ENCODE peak calls at places on chromosomes 11 and 22, in five cellular contexts. T, H, V, L and J are unnamed samples. For H3K4me1, the result is how much of the 10 kb centered on the place peaks cover.

GRCh38 chr22:47406180-47406723 is 643.8 kb downstream of the TBC1D22A start:
- DNase-seq in T (no peak), V (no peak), H (no peak), L (no peak), J (no peak)

GRCh38 chr11:114158886-114159285 is 99.4 kb downstream of the ZBTB16 start:
- DNase-seq in V (no peak), T (no peak), L (no peak), H (no peak), J (peak)

GRCh38 chr11:13114566-13115465 is 105.7 kb downstream of the RASSF10 start:
- DNase-seq in H (no peak), T (peak), L (peak), V (no peak), J (no peak)

GRCh38 chr11:10694481-10695239 is 1.1 kb upstream of the IRAG1 start:
- DNase-seq in V (no peak), T (no peak), H (peak), L (no peak), J (no peak)

GRCh38 chr11:8531312-8531711 is 62.7 kb downstream of the STK33 start:
- DNase-seq in T (no peak), H (peak), V (no peak), L (peak), J (no peak)

GRCh38 chr22:23767303-23767672 is 484 bp downstream of the CHCHD10 start:
- DNase-seq in T (no peak), H (no peak), L (peak), V (no peak), J (peak)

GRCh38 chr11:41018224-41018623 is 441.2 kb downstream of the LRRC4C start:
- DNase-seq in L (no peak), V (no peak), T (no peak), H (no peak), J (no peak)

GRCh38 chr22:48240935-48241230 is 1478.4 kb downstream of the TBC1D22A start:
- DNase-seq in H (no peak), T (no peak), L (no peak), V (no peak), J (no peak)

GRCh38 chr11:78961938-78962701 is 387.5 kb upstream of the NARS2 start:
- DNase-seq in T (no peak), L (peak), H (peak), V (no peak), J (no peak)

GRCh38 chr11:41659990-41660389 is 200.5 kb upstream of the LRRC4C start:
- DNase-seq in H (no peak), T (no peak), L (no peak), V (peak), J (no peak)

GRCh38 chr11:31823372-31824371 is 12.6 kb upstream of the PAX6 start:
- DNase-seq in L (peak), V (no peak), H (no peak), T (no peak), J (no peak)

GRCh38 chr11:20529757-20530156 is 69.7 kb upstream of the SLC6A5 start:
- DNase-seq in V (no peak), T (no peak), L (no peak), H (no peak), J (no peak)

GRCh38 chr11:105612766-105613165 is 2.9 kb downstream of the GRIA4 start:
- DNase-seq in V (no peak), H (no peak), L (no peak), T (no peak), J (no peak)

GRCh38 chr11:76153609-76153949 is 52.7 kb downstream of the WNT11 start:
- DNase-seq in H (no peak), L (no peak), V (no peak), T (no peak), J (no peak)

GRCh38 chr11:19553683-19554333 is 158.8 kb upstream of the NAV2 start:
- DNase-seq in V (peak), H (peak), L (peak), T (peak), J (peak)

GRCh38 chr22:46357711-46358505 is 22.4 kb downstream of the TRMU start:
- DNase-seq in L (no peak), H (no peak), T (no peak), V (no peak), J (no peak)

GRCh38 chr11:16902182-16902581 is 112.0 kb downstream of the PLEKHA7 start:
- DNase-seq in L (no peak), H (no peak), T (no peak), V (no peak), J (no peak)

GRCh38 chr11:110159491-110159890 is 66.3 kb downstream of the ZC3H12C start:
- DNase-seq in V (no peak), L (no peak), H (no peak), T (no peak), J (no peak)

GRCh38 chr22:21753374-21754111 is 17.9 kb upstream of the YPEL1 start:
- DNase-seq in L (no peak), V (no peak), H (no peak), T (no peak), J (no peak)

GRCh38 chr11:70696076-70696475 is 297.7 kb downstream of the CTTN start:
- DNase-seq in V (no peak), T (no peak), L (no peak), H (no peak), J (no peak)

GRCh38 chr11:24453129-24453723 is 43.6 kb upstream of the LUZP2 start:
- DNase-seq in T (no peak), L (no peak), H (no peak), V (no peak), J (no peak)

GRCh38 chr11:98507208-98507607 is 513.5 kb upstream of the CNTN5 start:
- DNase-seq in T (no peak), H (no peak), L (no peak), V (no peak), J (no peak)

GRCh38 chr22:49994361-49995058 is 18.1 kb downstream of the IL17REL start:
- DNase-seq in H (no peak), V (no peak), T (no peak), L (no peak), J (no peak)

GRCh38 chr11:64371201-64371600 is 12.2 kb downstream of the RPS6KA4 start:
- DNase-seq in T (no peak), V (no peak), H (no peak), L (no peak), J (no peak)

GRCh38 chr11:63553759-63554158 is 9.4 kb downstream of the PLAAT2 start:
- DNase-seq in H (no peak), T (no peak), L (no peak), V (no peak), J (peak)

GRCh38 chr22:25722223-25723015 is 19.6 kb upstream of the MYO18B start:
- DNase-seq in T (no peak), V (no peak), L (no peak), H (no peak), J (no peak)

GRCh38 chr22:42269407-42270177 is 861 bp downstream of the TCF20 start:
- DNase-seq in H (no peak), L (peak), V (no peak), T (peak), J (peak)

GRCh38 chr11:17423533-17424310 is 35.3 kb upstream of the KCNJ11 start:
- DNase-seq in T (peak), V (no peak), L (no peak), H (no peak), J (no peak)

GRCh38 chr22:20399866-20400605 is 6.1 kb downstream of the ZNF74 start:
- DNase-seq in H (no peak), V (no peak), T (no peak), L (no peak), J (no peak)

GRCh38 chr11:24585192-24585591 is 88.3 kb downstream of the LUZP2 start:
- DNase-seq in H (peak), T (no peak), V (no peak), L (no peak), J (no peak)

GRCh38 chr11:74822187-74822586 is 73.5 kb downstream of the RNF169 start:
- DNase-seq in L (no peak), T (peak), H (peak), V (no peak), J (no peak)

GRCh38 chr22:36734171-36735058 is 30.9 kb upstream of the CACNG2 start:
- DNase-seq in T (no peak), V (no peak), H (peak), L (no peak), J (no peak)

GRCh38 chr11:86091086-86091485 is 22.2 kb upstream of the PICALM start:
- DNase-seq in V (no peak), H (no peak), T (no peak), L (no peak), J (no peak)

DNA sequence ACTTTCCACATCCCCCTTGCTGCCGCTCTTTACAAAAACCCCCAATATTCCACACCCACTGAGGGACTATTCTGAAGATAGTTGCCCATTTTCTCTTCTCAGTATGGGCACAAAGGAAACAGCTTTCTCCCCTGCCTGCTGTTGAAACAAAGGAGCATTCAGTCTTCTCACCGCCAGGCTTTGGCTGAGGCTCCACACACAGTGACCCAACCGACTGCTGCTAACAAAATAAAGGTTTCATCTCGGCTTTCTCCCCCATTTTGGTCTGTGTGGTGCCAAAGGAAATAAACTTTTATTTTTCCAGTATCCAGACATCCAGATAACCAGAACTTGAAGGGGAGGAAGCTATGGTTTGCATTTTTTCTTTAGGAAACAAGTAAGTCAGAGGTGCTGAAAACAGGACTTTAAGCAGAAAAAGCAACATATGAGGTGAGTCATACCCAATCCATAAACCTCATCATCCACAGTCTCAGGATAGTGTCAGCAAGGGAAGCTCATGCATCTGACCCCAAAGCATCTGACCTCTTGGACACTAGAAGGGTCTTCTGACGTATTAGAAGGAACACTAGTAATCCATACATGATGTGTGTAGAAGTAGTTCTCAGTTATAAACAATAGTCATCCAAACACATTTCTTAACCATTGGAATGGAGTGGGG is 6.4 kb downstream of the CLMP start:
- DNase-seq in T (no peak), L (peak), H (peak), V (no peak), J (no peak)
- H3K4me1 ChIP-seq in T (under half), L (under half), H (under half), V (under half), J (under half)

GRCh38 chr11:1359556-1359955 is 30.2 kb upstream of the BRSK2 start:
- DNase-seq in T (no peak), H (no peak), L (no peak), V (no peak), J (peak)
- H3K4me1 ChIP-seq in T (under half), H (under half), L (under half), V (under half), J (under half)

DNA sequence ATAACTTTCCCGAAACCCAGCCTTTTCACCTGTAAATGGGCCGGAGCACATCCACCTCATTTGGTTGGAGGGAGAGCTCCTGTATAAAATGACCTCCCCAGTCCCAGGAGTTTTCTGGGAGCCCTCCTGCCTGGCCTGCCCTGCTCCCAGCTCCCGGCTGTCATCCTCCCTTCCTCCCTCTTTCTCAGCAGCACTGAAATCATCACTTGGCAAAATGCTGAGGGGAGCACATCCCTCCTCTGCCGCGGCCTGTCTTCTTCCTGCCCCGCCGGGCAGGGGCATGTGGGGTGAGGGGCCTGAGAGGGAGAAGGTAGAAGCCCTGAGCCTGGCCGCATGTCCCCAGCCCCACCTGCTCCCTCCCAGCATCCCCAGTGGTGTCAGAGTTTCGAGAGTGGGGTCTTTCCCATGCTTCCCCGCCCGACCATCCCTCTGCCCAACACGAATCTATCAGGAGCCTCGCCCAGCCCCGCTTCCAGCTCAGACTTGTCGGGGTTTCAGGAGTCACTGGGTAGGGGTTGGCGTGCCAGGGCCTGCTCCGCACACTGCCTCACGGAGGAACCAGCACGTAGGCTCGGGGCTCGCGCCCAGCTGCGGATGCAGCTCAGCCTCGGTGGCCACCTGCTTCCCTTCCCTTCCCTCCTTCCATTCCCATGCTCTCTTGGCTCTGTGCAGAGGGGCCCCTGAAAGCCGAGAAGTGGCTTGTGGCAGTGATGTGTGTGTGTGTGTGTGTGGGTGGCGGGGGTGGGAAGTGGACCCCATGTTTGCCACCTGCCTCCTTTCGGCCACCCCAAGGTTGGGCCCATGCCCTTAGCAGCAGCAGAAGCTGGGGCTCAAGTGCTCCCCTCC is 37.1 kb downstream of the NECTIN1 start:
- DNase-seq in H (no peak), V (no peak), L (no peak), T (no peak), J (no peak)
- H3K4me1 ChIP-seq in H (under half), V (under half), L (half or more), T (under half), J (under half)

GRCh38 chr22:37802310-37803194 is 5.2 kb upstream of the GCAT start:
- DNase-seq in H (peak), V (no peak), T (peak), L (peak), J (peak)
- H3K4me1 ChIP-seq in H (under half), V (under half), T (under half), L (under half), J (under half)